ENCODE peak calls at places on chromosomes 7 and 10, in four cellular contexts. Y, C, P and J are unnamed samples.

GRCh38 chr7:57496395-57496794 is 46.4 kb downstream of the ZNF716 start:
- DNase-seq in Y (no peak), C (no peak), P (no peak), J (no peak)

GRCh38 chr7:4766666-4767530 is 8.5 kb upstream of the AP5Z1 start:
- DNase-seq in Y (no peak), C (no peak), P (no peak), J (no peak)

GRCh38 chr7:114806590-114807167 is 115.2 kb upstream of the MDFIC start:
- DNase-seq in Y (no peak), C (no peak), P (no peak), J (no peak)

GRCh38 chr10:28797904-28798371 is 120.6 kb downstream of the BAMBI start:
- DNase-seq in Y (no peak), C (no peak), P (no peak), J (no peak)

GRCh38 chr7:78576196-78576595 is 777.6 kb downstream of the PHTF2 start:
- DNase-seq in Y (no peak), C (no peak), P (no peak), J (no peak)

GRCh38 chr10:63204667-63205391 is 71.7 kb downstream of the NRBF2 start:
- DNase-seq in Y (no peak), C (no peak), P (no peak), J (no peak)

GRCh38 chr7:35725280-35725680 is 30.3 kb upstream of the HERPUD2 start:
- DNase-seq in Y (no peak), C (no peak), P (peak), J (no peak)

GRCh38 chr10:6737080-6737641 is 157.1 kb upstream of the PRKCQ start:
- DNase-seq in Y (peak), C (no peak), P (no peak), J (no peak)

GRCh38 chr7:157558061-157558460 is 221.3 kb downstream of the DNAJB6 start:
- DNase-seq in Y (peak), C (no peak), P (no peak), J (no peak)

GRCh38 chr10:125087191-125087896 is 73.0 kb downstream of the CTBP2 start:
- DNase-seq in Y (peak), C (no peak), P (no peak), J (no peak)

GRCh38 chr10:89165923-89166322 is 41.2 kb downstream of the CH25H start:
- DNase-seq in Y (no peak), C (no peak), P (no peak), J (no peak)

GRCh38 chr10:33179056-33179455 is 155.4 kb downstream of the NRP1 start:
- DNase-seq in Y (no peak), C (no peak), P (no peak), J (no peak)

GRCh38 chr10:43930243-43930642 is 281.6 kb upstream of the ZNF32 start:
- DNase-seq in Y (no peak), C (no peak), P (no peak), J (no peak)

GRCh38 chr10:3785849-3786290 is 861 bp upstream of the KLF6 start:
- DNase-seq in Y (peak), C (no peak), P (no peak), J (peak)

GRCh38 chr7:77425151-77426051 is 9.3 kb upstream of the GSAP start:
- DNase-seq in Y (no peak), C (no peak), P (no peak), J (peak)

GRCh38 chr7:29270979-29271658 is 76.5 kb downstream of the CHN2 start:
- DNase-seq in Y (no peak), C (no peak), P (no peak), J (peak)

GRCh38 chr7:41501016-41501415 is 201.9 kb downstream of the INHBA start:
- DNase-seq in Y (no peak), C (no peak), P (no peak), J (no peak)

GRCh38 chr7:98733036-98733435 is 116.0 kb downstream of the NPTX2 start:
- DNase-seq in Y (peak), C (peak), P (peak), J (peak)

GRCh38 chr10:119652361-119652760 is 1.2 kb downstream of the BAG3 start:
- DNase-seq in Y (no peak), C (no peak), P (no peak), J (no peak)

GRCh38 chr7:18685961-18686360 is 190.4 kb downstream of the HDAC9 start:
- DNase-seq in Y (no peak), C (no peak), P (no peak), J (no peak)

GRCh38 chr7:44323381-44324203 is 1.8 kb downstream of the CAMK2B start:
- DNase-seq in Y (no peak), C (no peak), P (no peak), J (peak)

GRCh38 chr10:68603766-68604165 is 43.6 kb downstream of the TET1 start:
- DNase-seq in Y (no peak), C (peak), P (no peak), J (no peak)

GRCh38 chr7:153423190-153423549 is 629.0 kb upstream of the DPP6 start:
- DNase-seq in Y (no peak), C (no peak), P (no peak), J (no peak)

GRCh38 chr10:517872-518475 is 171.5 kb downstream of the DIP2C start:
- DNase-seq in Y (no peak), C (no peak), P (no peak), J (no peak)

GRCh38 chr7:99014113-99014985 is 129.6 kb downstream of the SMURF1 start:
- DNase-seq in Y (no peak), C (no peak), P (no peak), J (no peak)

GRCh38 chr10:103799341-103799740 is 56.0 kb downstream of the SH3PXD2A start:
- DNase-seq in Y (no peak), C (no peak), P (no peak), J (no peak)

GRCh38 chr10:101006593-101007098 is 7.0 kb downstream of the LZTS2 start:
- DNase-seq in Y (no peak), C (no peak), P (no peak), J (peak)

GRCh38 chr10:60883187-60883586 is 60.8 kb downstream of the RHOBTB1 start:
- DNase-seq in Y (no peak), C (peak), P (no peak), J (peak)

GRCh38 chr10:79059859-79060379 is 8.8 kb upstream of the ZMIZ1 start:
- DNase-seq in Y (no peak), C (no peak), P (no peak), J (no peak)

GRCh38 chr10:20058135-20058534 is 241.9 kb downstream of the PLXDC2 start:
- DNase-seq in Y (no peak), C (no peak), P (no peak), J (no peak)
- TF ChIP-seq USF1 in Y (no peak), C (no peak), P (no peak), J (no peak)

GRCh38 chr7:127650842-127651555 is 995 bp upstream of the SND1 start:
- DNase-seq in Y (peak), C (no peak), P (no peak), J (peak)
- TF ChIP-seq USF1 in Y (no peak), C (no peak), P (no peak), J (no peak)

DNA sequence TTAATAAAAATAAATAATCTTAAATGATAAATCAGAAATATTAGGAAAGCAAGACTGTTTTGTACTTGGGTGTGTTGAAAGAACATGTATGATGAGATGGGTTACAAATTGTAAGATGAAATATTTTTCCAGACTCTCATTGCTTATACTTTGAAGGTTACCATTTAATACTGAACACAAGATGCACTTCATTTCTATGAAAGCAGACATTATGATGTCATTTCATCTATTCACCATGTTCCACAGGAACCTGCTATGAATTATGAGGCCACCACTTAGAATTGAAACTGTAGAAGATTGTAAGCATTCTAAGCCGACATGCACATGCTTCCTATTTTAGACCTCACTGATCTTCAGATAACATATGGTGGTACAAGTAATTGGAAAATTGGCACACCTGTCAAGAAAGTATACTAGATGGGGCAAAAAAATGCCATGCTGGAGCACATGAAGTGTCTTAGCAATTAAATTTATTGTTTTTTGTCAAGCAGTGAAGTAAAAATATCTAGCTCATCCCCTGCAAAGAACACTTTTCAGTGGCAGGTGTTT is 195.0 kb downstream of the PHF14 start:
- DNase-seq in Y (no peak), C (no peak), P (no peak), J (no peak)
- TF ChIP-seq USF1 in Y (no peak), C (no peak), P (no peak), J (no peak)

GRCh38 chr10:35652824-35653223 is 10.7 kb upstream of the FZD8 start:
- DNase-seq in Y (no peak), C (no peak), P (no peak), J (no peak)

GRCh38 chr10:35650894-35651293 is 8.8 kb upstream of the FZD8 start:
- DNase-seq in Y (no peak), C (no peak), P (no peak), J (no peak)
- TF ChIP-seq USF1 in Y (no peak), C (no peak), P (no peak), J (no peak)

GRCh38 chr10:72883861-72884260 is 9.7 kb upstream of the OIT3 start:
- DNase-seq in Y (no peak), C (no peak), P (no peak), J (no peak)
- TF ChIP-seq USF1 in Y (no peak), C (no peak), P (no peak), J (no peak)

GRCh38 chr7:11492307-11492706 is 339.7 kb downstream of the THSD7A start:
- DNase-seq in Y (no peak), C (no peak), P (no peak), J (no peak)
- TF ChIP-seq USF1 in Y (no peak), C (no peak), P (no peak), J (no peak)

DNA sequence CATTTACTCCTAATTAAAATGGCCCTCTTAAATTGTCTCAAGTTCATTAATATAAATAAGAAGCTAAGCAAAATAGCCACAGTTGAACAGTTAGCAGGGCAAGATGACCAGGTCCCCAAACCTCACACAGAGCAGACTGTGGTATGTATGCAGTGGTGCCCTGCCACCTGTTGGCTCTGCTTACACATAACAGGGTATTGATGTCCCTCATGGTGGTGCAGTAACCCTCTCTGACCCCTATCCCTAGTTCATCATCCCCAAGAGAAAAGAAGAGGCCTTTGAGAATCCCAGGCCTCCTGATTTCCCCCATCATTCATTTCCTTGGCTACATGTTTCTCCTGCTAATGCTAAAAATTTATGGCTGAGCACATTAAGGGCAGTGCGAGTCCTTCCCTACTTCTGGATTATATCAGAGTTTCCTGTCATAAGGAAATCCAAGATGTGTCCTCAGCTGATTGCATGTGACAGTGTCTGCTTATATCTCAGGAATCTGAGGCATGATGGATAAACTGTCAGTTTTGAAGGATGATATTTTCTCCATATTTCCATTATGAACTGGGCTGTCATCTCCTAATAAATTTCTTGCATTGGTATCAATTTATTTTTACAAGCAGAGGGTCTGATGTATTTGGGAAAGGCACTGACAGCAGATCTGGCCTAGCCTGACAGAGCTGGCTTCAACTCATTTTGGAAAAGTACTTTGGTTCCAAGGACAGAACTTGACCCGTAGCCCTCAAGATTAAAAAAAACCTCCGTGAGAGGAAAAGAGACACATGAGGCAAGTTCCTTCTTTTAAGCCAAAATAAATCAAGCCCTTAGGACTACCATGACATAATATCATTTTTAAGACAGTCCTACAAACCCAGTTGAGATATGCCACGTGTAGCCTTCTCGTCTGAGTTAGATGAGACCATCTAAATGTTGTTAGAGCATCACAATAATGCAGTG is 880.6 kb downstream of the LRMDA start:
- DNase-seq in Y (peak), C (peak), P (no peak), J (peak)
- TF ChIP-seq USF1 in Y (no peak), C (no peak), P (no peak), J (no peak)

GRCh38 chr10:10792681-10793080 is 225.0 kb upstream of the CELF2 start:
- DNase-seq in Y (no peak), C (no peak), P (no peak), J (no peak)
- TF ChIP-seq USF1 in Y (no peak), C (no peak), P (no peak), J (no peak)